ENCODE peak calls at places on chromosomes 11 and 22, in five cellular contexts. One of them, this sample, is unnamed.

GRCh38 chr11:123487157-123487744 is 57.2 kb downstream of the GRAMD1B start:
- DNase-seq in astrocyte of the spinal cord: no peak
- DNase-seq in fibroblast of mammary gland: no peak
- DNase-seq in choroid plexus epithelial cell: peak
- DNase-seq in mucosa of descending colon: no peak
- DNase-seq in this sample: no peak

GRCh38 chr11:56932572-56933235 is 56.0 kb upstream of the OR5AK2 start:
- DNase-seq in astrocyte of the spinal cord: peak
- DNase-seq in choroid plexus epithelial cell: peak
- DNase-seq in fibroblast of mammary gland: peak
- DNase-seq in mucosa of descending colon: no peak
- DNase-seq in this sample: peak

GRCh38 chr22:21695432-21696085 is 29.7 kb downstream of the PPIL2 start:
- DNase-seq in astrocyte of the spinal cord: no peak
- DNase-seq in fibroblast of mammary gland: no peak
- DNase-seq in choroid plexus epithelial cell: no peak
- DNase-seq in mucosa of descending colon: no peak
- DNase-seq in this sample: no peak

GRCh38 chr11:27485930-27486773 is 13.6 kb upstream of the LGR4 start:
- DNase-seq in astrocyte of the spinal cord: peak
- DNase-seq in choroid plexus epithelial cell: peak
- DNase-seq in fibroblast of mammary gland: peak
- DNase-seq in mucosa of descending colon: peak
- DNase-seq in this sample: peak

GRCh38 chr11:90434858-90435257 is 212.0 kb upstream of the CHORDC1 start:
- DNase-seq in mucosa of descending colon: peak
- DNase-seq in choroid plexus epithelial cell: peak
- DNase-seq in astrocyte of the spinal cord: no peak
- DNase-seq in fibroblast of mammary gland: no peak
- DNase-seq in this sample: peak

GRCh38 chr11:69834811-69835800 is 15.9 kb upstream of the FGF3 start:
- DNase-seq in choroid plexus epithelial cell: no peak
- DNase-seq in fibroblast of mammary gland: no peak
- DNase-seq in mucosa of descending colon: no peak
- DNase-seq in astrocyte of the spinal cord: no peak
- DNase-seq in this sample: no peak

GRCh38 chr22:29559030-29559429 is 5.5 kb upstream of the THOC5 start:
- DNase-seq in astrocyte of the spinal cord: no peak
- DNase-seq in choroid plexus epithelial cell: no peak
- DNase-seq in fibroblast of mammary gland: no peak
- DNase-seq in mucosa of descending colon: no peak
- DNase-seq in this sample: no peak

GRCh38 chr22:29553391-29554224 is at the start of gene THOC5:
- DNase-seq in fibroblast of mammary gland: peak
- DNase-seq in choroid plexus epithelial cell: peak
- DNase-seq in mucosa of descending colon: peak
- DNase-seq in astrocyte of the spinal cord: peak
- DNase-seq in this sample: peak

GRCh38 chr11:111452817-111453607 is 59.2 kb downstream of the BTG4 start:
- DNase-seq in mucosa of descending colon: no peak
- DNase-seq in fibroblast of mammary gland: no peak
- DNase-seq in choroid plexus epithelial cell: no peak
- DNase-seq in astrocyte of the spinal cord: no peak
- DNase-seq in this sample: no peak

GRCh38 chr11:110311783-110312578 is 15.6 kb upstream of the RDX start:
- DNase-seq in choroid plexus epithelial cell: peak
- DNase-seq in astrocyte of the spinal cord: peak
- DNase-seq in fibroblast of mammary gland: peak
- DNase-seq in mucosa of descending colon: no peak
- DNase-seq in this sample: peak

GRCh38 chr11:72534859-72535547 is 100.7 kb upstream of the CLPB start:
- DNase-seq in choroid plexus epithelial cell: peak
- DNase-seq in mucosa of descending colon: no peak
- DNase-seq in astrocyte of the spinal cord: no peak
- DNase-seq in fibroblast of mammary gland: no peak
- DNase-seq in this sample: no peak

GRCh38 chr11:133986545-133986944 is 29.8 kb upstream of the IGSF9B start:
- DNase-seq in mucosa of descending colon: no peak
- DNase-seq in fibroblast of mammary gland: no peak
- DNase-seq in astrocyte of the spinal cord: no peak
- DNase-seq in choroid plexus epithelial cell: no peak
- DNase-seq in this sample: no peak

GRCh38 chr11:70506986-70507385 is 108.7 kb downstream of the CTTN start:
- DNase-seq in mucosa of descending colon: no peak
- DNase-seq in astrocyte of the spinal cord: no peak
- DNase-seq in fibroblast of mammary gland: no peak
- DNase-seq in choroid plexus epithelial cell: no peak
- DNase-seq in this sample: no peak

GRCh38 chr11:88689548-88690240 is 352.2 kb upstream of the CTSC start:
- DNase-seq in astrocyte of the spinal cord: no peak
- DNase-seq in fibroblast of mammary gland: no peak
- DNase-seq in mucosa of descending colon: peak
- DNase-seq in choroid plexus epithelial cell: no peak
- DNase-seq in this sample: peak

GRCh38 chr11:125626381-125626950 is 1.5 kb downstream of the CHEK1 start:
- DNase-seq in choroid plexus epithelial cell: no peak
- DNase-seq in fibroblast of mammary gland: no peak
- DNase-seq in mucosa of descending colon: peak
- DNase-seq in astrocyte of the spinal cord: no peak
- DNase-seq in this sample: no peak

GRCh38 chr22:45831394-45831793 is 145.6 kb downstream of the WNT7B start:
- DNase-seq in fibroblast of mammary gland: peak
- DNase-seq in astrocyte of the spinal cord: peak
- DNase-seq in mucosa of descending colon: no peak
- DNase-seq in choroid plexus epithelial cell: peak
- DNase-seq in this sample: peak

GRCh38 chr11:41118521-41118920 is 340.9 kb downstream of the LRRC4C start:
- DNase-seq in astrocyte of the spinal cord: no peak
- DNase-seq in mucosa of descending colon: no peak
- DNase-seq in fibroblast of mammary gland: no peak
- DNase-seq in choroid plexus epithelial cell: no peak
- DNase-seq in this sample: no peak

GRCh38 chr22:20141186-20142077 is 9.4 kb downstream of the CCDC188 start:
- DNase-seq in mucosa of descending colon: no peak
- DNase-seq in fibroblast of mammary gland: peak
- DNase-seq in astrocyte of the spinal cord: peak
- DNase-seq in choroid plexus epithelial cell: peak
- DNase-seq in this sample: no peak

GRCh38 chr11:75387742-75388294 is 11.5 kb upstream of the RPS3 start:
- DNase-seq in mucosa of descending colon: no peak
- DNase-seq in fibroblast of mammary gland: no peak
- DNase-seq in choroid plexus epithelial cell: no peak
- DNase-seq in astrocyte of the spinal cord: no peak
- DNase-seq in this sample: no peak

GRCh38 chr22:45908961-45909360 is 68.0 kb downstream of the WNT7B start:
- DNase-seq in astrocyte of the spinal cord: no peak
- DNase-seq in mucosa of descending colon: no peak
- DNase-seq in fibroblast of mammary gland: no peak
- DNase-seq in choroid plexus epithelial cell: no peak
- DNase-seq in this sample: no peak

GRCh38 chr11:117817213-117818035 is 7.1 kb downstream of the FXYD2 start:
- DNase-seq in fibroblast of mammary gland: peak
- DNase-seq in astrocyte of the spinal cord: peak
- DNase-seq in choroid plexus epithelial cell: peak
- DNase-seq in mucosa of descending colon: peak
- DNase-seq in this sample: peak

GRCh38 chr22:44574057-44574456 is 76.0 kb upstream of the RTL6 start:
- DNase-seq in mucosa of descending colon: no peak
- DNase-seq in fibroblast of mammary gland: peak
- DNase-seq in astrocyte of the spinal cord: peak
- DNase-seq in choroid plexus epithelial cell: no peak
- DNase-seq in this sample: peak

GRCh38 chr11:116219171-116219635 is 553.6 kb downstream of the BUD13 start:
- DNase-seq in choroid plexus epithelial cell: no peak
- DNase-seq in fibroblast of mammary gland: no peak
- DNase-seq in astrocyte of the spinal cord: no peak
- DNase-seq in mucosa of descending colon: no peak
- DNase-seq in this sample: no peak

GRCh38 chr11:61350336-61350735 is 11.3 kb downstream of the CYB561A3 start:
- DNase-seq in fibroblast of mammary gland: no peak
- DNase-seq in mucosa of descending colon: no peak
- DNase-seq in choroid plexus epithelial cell: no peak
- DNase-seq in astrocyte of the spinal cord: no peak
- DNase-seq in this sample: no peak

GRCh38 chr11:61349189-61349751 is 12.4 kb downstream of the CYB561A3 start:
- DNase-seq in choroid plexus epithelial cell: no peak
- DNase-seq in astrocyte of the spinal cord: no peak
- DNase-seq in fibroblast of mammary gland: no peak
- DNase-seq in mucosa of descending colon: no peak
- DNase-seq in this sample: peak

GRCh38 chr11:61349916-61350315 is 11.8 kb downstream of the CYB561A3 start:
- DNase-seq in choroid plexus epithelial cell: no peak
- DNase-seq in mucosa of descending colon: no peak
- DNase-seq in astrocyte of the spinal cord: no peak
- DNase-seq in fibroblast of mammary gland: no peak
- DNase-seq in this sample: no peak

GRCh38 chr11:61352038-61352437 is 9.6 kb downstream of the CYB561A3 start:
- DNase-seq in astrocyte of the spinal cord: no peak
- DNase-seq in mucosa of descending colon: no peak
- DNase-seq in choroid plexus epithelial cell: no peak
- DNase-seq in fibroblast of mammary gland: no peak
- DNase-seq in this sample: no peak

GRCh38 chr11:61350803-61351202 is 10.9 kb downstream of the CYB561A3 start:
- DNase-seq in astrocyte of the spinal cord: no peak
- DNase-seq in fibroblast of mammary gland: no peak
- DNase-seq in choroid plexus epithelial cell: no peak
- DNase-seq in mucosa of descending colon: no peak
- DNase-seq in this sample: no peak
- TF ChIP-seq CTCF in astrocyte of the spinal cord: no peak
- TF ChIP-seq CTCF in fibroblast of mammary gland: no peak
- TF ChIP-seq CTCF in choroid plexus epithelial cell: no peak
- TF ChIP-seq CTCF in mucosa of descending colon: no peak
- TF ChIP-seq CTCF in this sample: no peak

DNA sequence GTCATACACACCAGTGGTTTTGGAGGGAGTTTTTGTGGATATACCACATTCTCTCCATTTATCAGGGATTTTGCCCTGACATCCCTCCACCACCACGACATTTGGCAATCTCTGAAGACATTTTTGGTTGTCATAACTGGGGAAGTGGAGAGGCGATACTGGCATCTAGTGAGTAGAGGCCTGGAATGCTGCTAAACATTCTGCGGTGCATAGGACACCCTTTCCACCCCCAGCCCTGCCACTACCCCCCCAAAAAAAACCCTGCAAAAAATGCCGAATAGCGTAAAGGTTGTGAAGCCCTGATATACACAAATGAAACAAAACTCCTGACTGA is 560 bp upstream of the TPST2 start:
- DNase-seq in astrocyte of the spinal cord: no peak
- DNase-seq in fibroblast of mammary gland: peak
- DNase-seq in choroid plexus epithelial cell: no peak
- DNase-seq in mucosa of descending colon: no peak
- DNase-seq in this sample: no peak
- TF ChIP-seq CTCF in astrocyte of the spinal cord: no peak
- TF ChIP-seq CTCF in fibroblast of mammary gland: no peak
- TF ChIP-seq CTCF in choroid plexus epithelial cell: peak
- TF ChIP-seq CTCF in mucosa of descending colon: no peak
- TF ChIP-seq CTCF in this sample: no peak

GRCh38 chr11:113274708-113275582 is 39.4 kb upstream of the TTC12 start:
- DNase-seq in astrocyte of the spinal cord: no peak
- DNase-seq in choroid plexus epithelial cell: peak
- DNase-seq in fibroblast of mammary gland: no peak
- DNase-seq in mucosa of descending colon: no peak
- DNase-seq in this sample: peak
- TF ChIP-seq CTCF in astrocyte of the spinal cord: peak
- TF ChIP-seq CTCF in choroid plexus epithelial cell: peak
- TF ChIP-seq CTCF in fibroblast of mammary gland: no peak
- TF ChIP-seq CTCF in mucosa of descending colon: no peak
- TF ChIP-seq CTCF in this sample: peak

DNA sequence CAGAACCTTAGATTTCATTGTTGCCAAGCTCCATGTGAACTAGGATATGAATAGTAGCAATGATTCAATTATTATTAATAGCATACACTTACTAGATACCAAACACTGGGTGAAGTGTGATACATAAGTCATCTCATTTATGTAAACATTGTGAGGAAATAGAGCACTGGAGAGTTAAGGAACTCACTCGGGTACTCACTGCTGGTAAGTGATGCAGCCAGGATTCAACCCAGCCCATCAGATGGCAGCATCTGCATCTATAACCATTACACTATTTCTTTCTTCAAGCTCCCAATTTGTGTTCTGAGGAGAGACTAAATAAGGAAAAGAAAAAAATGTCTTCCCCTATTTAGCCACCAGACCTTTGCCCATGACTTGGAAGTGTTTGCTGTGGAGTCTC is 10.2 kb upstream of the ALG8 start:
- DNase-seq in choroid plexus epithelial cell: peak
- DNase-seq in astrocyte of the spinal cord: peak
- DNase-seq in mucosa of descending colon: no peak
- DNase-seq in fibroblast of mammary gland: peak
- DNase-seq in this sample: peak
- TF ChIP-seq CTCF in choroid plexus epithelial cell: peak
- TF ChIP-seq CTCF in astrocyte of the spinal cord: peak
- TF ChIP-seq CTCF in mucosa of descending colon: no peak
- TF ChIP-seq CTCF in fibroblast of mammary gland: peak
- TF ChIP-seq CTCF in this sample: peak

DNA sequence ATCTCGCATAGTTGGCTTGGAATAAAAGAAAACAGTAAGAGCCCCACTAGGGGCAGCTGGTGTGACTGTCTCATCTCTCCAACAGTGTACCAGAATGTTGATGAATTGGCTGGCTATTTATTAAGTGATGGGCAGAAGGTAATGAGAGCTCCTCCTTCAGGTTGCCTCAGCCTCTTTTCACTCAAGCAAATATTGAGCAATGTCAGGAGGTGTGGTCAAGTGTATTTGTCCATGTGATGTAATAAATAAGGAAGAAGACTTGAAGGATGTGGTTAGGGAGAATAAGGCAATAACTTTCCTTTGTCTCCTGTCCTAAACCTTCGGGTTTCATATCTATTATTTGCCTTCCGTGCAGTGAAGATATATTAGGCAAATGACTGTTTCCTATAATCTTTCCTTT is at the start of gene TCN1:
- DNase-seq in mucosa of descending colon: no peak
- DNase-seq in fibroblast of mammary gland: no peak
- DNase-seq in choroid plexus epithelial cell: no peak
- DNase-seq in astrocyte of the spinal cord: no peak
- DNase-seq in this sample: peak
- TF ChIP-seq CTCF in mucosa of descending colon: no peak
- TF ChIP-seq CTCF in fibroblast of mammary gland: no peak
- TF ChIP-seq CTCF in choroid plexus epithelial cell: no peak
- TF ChIP-seq CTCF in astrocyte of the spinal cord: no peak
- TF ChIP-seq CTCF in this sample: no peak

DNA sequence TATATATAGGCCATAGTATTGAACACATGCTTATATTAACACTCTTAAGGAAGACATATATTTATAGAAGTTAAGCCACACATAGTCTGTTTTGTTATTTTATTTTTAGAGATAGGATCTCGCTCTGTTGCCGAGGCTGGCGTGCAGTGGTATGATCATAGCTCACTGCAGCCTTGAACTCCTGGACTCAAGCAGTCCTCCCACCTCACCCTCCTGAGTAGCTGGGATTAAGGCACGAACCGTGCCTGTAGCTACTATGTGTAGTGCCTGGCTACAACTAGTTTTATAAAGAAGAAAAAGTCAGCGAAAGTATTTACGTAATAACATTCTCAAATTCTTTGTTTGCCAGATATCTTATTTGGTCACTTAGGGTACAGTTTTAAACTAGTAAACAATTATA is 5.6 kb upstream of the UCP2 start:
- DNase-seq in mucosa of descending colon: no peak
- DNase-seq in astrocyte of the spinal cord: no peak
- DNase-seq in choroid plexus epithelial cell: no peak
- DNase-seq in fibroblast of mammary gland: no peak
- DNase-seq in this sample: no peak
- TF ChIP-seq CTCF in mucosa of descending colon: no peak
- TF ChIP-seq CTCF in astrocyte of the spinal cord: no peak
- TF ChIP-seq CTCF in choroid plexus epithelial cell: no peak
- TF ChIP-seq CTCF in fibroblast of mammary gland: no peak
- TF ChIP-seq CTCF in this sample: no peak